ENCODE peak calls at places on chromosomes 5 and 9, in ten cellular contexts. One of them, this sample, is unnamed.

GRCh38 chr5:149141957-149142851 is 911 bp downstream of the ABLIM3 start:
- DNase-seq in bronchial epithelial cell: no peak
- DNase-seq in mesenchymal stem cell: peak; percentile 75
- DNase-seq in stomach: no peak
- DNase-seq in NCI-H1417: peak; percentile 55
- DNase-seq in naive thymus-derived CD8-positive, alpha-beta T cell: no peak
- DNase-seq in activated T-helper 1 cell treated with anti-CD3 and anti-CD28 coated beads, Interleukin-2, amount 50 U/mL, for 16 hours: no peak
- DNase-seq in NCI-H2171: no peak
- DNase-seq in NCI-H510A treated with DMSO at 0.1 percent for 48 hours: peak; percentile 43
- DNase-seq in small intestine: no peak
- DNase-seq in this sample: no peak

GRCh38 chr9:38057416-38058195 is 11.4 kb downstream of the SHB start:
- DNase-seq in activated T-helper 1 cell treated with anti-CD3 and anti-CD28 coated beads, Interleukin-2, amount 50 U/mL, for 16 hours: no peak
- DNase-seq in bronchial epithelial cell: no peak
- DNase-seq in mesenchymal stem cell: no peak
- DNase-seq in NCI-H510A treated with DMSO at 0.1 percent for 48 hours: no peak
- DNase-seq in stomach: peak; percentile 69
- DNase-seq in small intestine: no peak
- DNase-seq in naive thymus-derived CD8-positive, alpha-beta T cell: no peak
- DNase-seq in NCI-H1417: no peak
- DNase-seq in NCI-H2171: no peak
- DNase-seq in this sample: no peak

GRCh38 chr5:95846554-95847260 is 24.2 kb upstream of the GLRX start:
- DNase-seq in bronchial epithelial cell: peak; percentile 84
- DNase-seq in activated T-helper 1 cell treated with anti-CD3 and anti-CD28 coated beads, Interleukin-2, amount 50 U/mL, for 16 hours: peak; percentile 48
- DNase-seq in small intestine: peak; percentile 77
- DNase-seq in NCI-H1417: peak; percentile 55
- DNase-seq in mesenchymal stem cell: peak; percentile 77
- DNase-seq in stomach: peak; percentile 87
- DNase-seq in NCI-H2171: no peak
- DNase-seq in naive thymus-derived CD8-positive, alpha-beta T cell: peak; percentile 53
- DNase-seq in NCI-H510A treated with DMSO at 0.1 percent for 48 hours: peak; percentile 72
- DNase-seq in this sample: peak; percentile 79

GRCh38 chr9:69265891-69266290 is 59.1 kb upstream of the ENTREP1 start:
- DNase-seq in NCI-H510A treated with DMSO at 0.1 percent for 48 hours: no peak
- DNase-seq in activated T-helper 1 cell treated with anti-CD3 and anti-CD28 coated beads, Interleukin-2, amount 50 U/mL, for 16 hours: no peak
- DNase-seq in stomach: no peak
- DNase-seq in small intestine: no peak
- DNase-seq in mesenchymal stem cell: peak; percentile 24
- DNase-seq in bronchial epithelial cell: peak; percentile 24
- DNase-seq in naive thymus-derived CD8-positive, alpha-beta T cell: no peak
- DNase-seq in NCI-H1417: no peak
- DNase-seq in NCI-H2171: no peak
- DNase-seq in this sample: no peak

GRCh38 chr9:95733687-95734659 is 141.5 kb upstream of the ERCC6L2 start:
- DNase-seq in stomach: no peak
- DNase-seq in small intestine: no peak
- DNase-seq in NCI-H2171: no peak
- DNase-seq in mesenchymal stem cell: no peak
- DNase-seq in naive thymus-derived CD8-positive, alpha-beta T cell: no peak
- DNase-seq in bronchial epithelial cell: no peak
- DNase-seq in activated T-helper 1 cell treated with anti-CD3 and anti-CD28 coated beads, Interleukin-2, amount 50 U/mL, for 16 hours: no peak
- DNase-seq in NCI-H1417: no peak
- DNase-seq in NCI-H510A treated with DMSO at 0.1 percent for 48 hours: no peak
- DNase-seq in this sample: no peak

GRCh38 chr9:2605246-2605645 is 16.3 kb upstream of the VLDLR start:
- DNase-seq in naive thymus-derived CD8-positive, alpha-beta T cell: no peak
- DNase-seq in mesenchymal stem cell: no peak
- DNase-seq in NCI-H1417: no peak
- DNase-seq in small intestine: no peak
- DNase-seq in NCI-H2171: no peak
- DNase-seq in activated T-helper 1 cell treated with anti-CD3 and anti-CD28 coated beads, Interleukin-2, amount 50 U/mL, for 16 hours: no peak
- DNase-seq in bronchial epithelial cell: no peak
- DNase-seq in NCI-H510A treated with DMSO at 0.1 percent for 48 hours: no peak
- DNase-seq in stomach: no peak
- DNase-seq in this sample: no peak

GRCh38 chr5:55850839-55851674 is at the start of gene IL31RA:
- DNase-seq in NCI-H510A treated with DMSO at 0.1 percent for 48 hours: no peak
- DNase-seq in mesenchymal stem cell: peak; percentile 94
- DNase-seq in stomach: no peak
- DNase-seq in NCI-H2171: no peak
- DNase-seq in bronchial epithelial cell: peak; percentile 96
- DNase-seq in small intestine: no peak
- DNase-seq in NCI-H1417: no peak
- DNase-seq in naive thymus-derived CD8-positive, alpha-beta T cell: no peak
- DNase-seq in activated T-helper 1 cell treated with anti-CD3 and anti-CD28 coated beads, Interleukin-2, amount 50 U/mL, for 16 hours: no peak
- DNase-seq in this sample: no peak

GRCh38 chr9:77495834-77496671 is 152.1 kb downstream of the GNA14 start:
- DNase-seq in NCI-H1417: peak; percentile 8
- DNase-seq in NCI-H2171: peak; percentile 26
- DNase-seq in NCI-H510A treated with DMSO at 0.1 percent for 48 hours: no peak
- DNase-seq in small intestine: no peak
- DNase-seq in naive thymus-derived CD8-positive, alpha-beta T cell: no peak
- DNase-seq in bronchial epithelial cell: peak; percentile 33
- DNase-seq in activated T-helper 1 cell treated with anti-CD3 and anti-CD28 coated beads, Interleukin-2, amount 50 U/mL, for 16 hours: no peak
- DNase-seq in stomach: no peak
- DNase-seq in mesenchymal stem cell: peak; percentile 55
- DNase-seq in this sample: no peak